ENCODE peak calls at places on chromosome X, in five cellular contexts. E is stomach, Y is heart left ventricle, I is endothelial cell of umbilical vein, M is pancreas. H is an unnamed sample.
A peak's percentile ranks its signal among the peaks of the same experiment; 100 is the strongest.

GRCh38 chrX:11755724-11756123 is 2.3 kb upstream of the MSL3 start:
- DNase-seq in M (no peak), E (no peak), Y (no peak), I (no peak), H (no peak)

GRCh38 chrX:108347800-108348199 is 90.4 kb downstream of the COL4A6 start:
- DNase-seq in M (no peak), I (peak; percentile 87), Y (no peak), E (no peak), H (no peak)

GRCh38 chrX:68498044-68498507 is 775 bp upstream of the YIPF6 start:
- DNase-seq in I (no peak), E (no peak), M (no peak), Y (no peak), H (no peak)

GRCh38 chrX:119067023-119067739 is 5.6 kb upstream of the CT47C1 start:
- DNase-seq in Y (peak; percentile 18), I (peak; percentile 64), M (peak; percentile 53), E (peak; percentile 57), H (peak; percentile 11)

GRCh38 chrX:151912221-151912620 is 468 bp upstream of the MAGEA4 start:
- DNase-seq in E (no peak), Y (no peak), I (no peak), M (no peak), H (no peak)

GRCh38 chrX:155718964-155719586 is 106.3 kb upstream of the TMLHE start:
- DNase-seq in I (no peak), Y (peak; percentile 48), E (no peak), M (no peak), H (no peak)

GRCh38 chrX:13750204-13750603 is 15.7 kb downstream of the OFD1 start:
- DNase-seq in E (no peak), Y (no peak), M (no peak), I (peak; percentile 35), H (no peak)

GRCh38 chrX:106170318-106170717 is 2.2 kb downstream of the PWWP3B start:
- DNase-seq in I (no peak), Y (no peak), E (no peak), M (no peak), H (no peak)

GRCh38 chrX:119272882-119273806 is 37.1 kb downstream of the PGRMC1 start:
- DNase-seq in M (peak; percentile 26), E (peak; percentile 28), Y (peak; percentile 11), I (peak; percentile 19), H (no peak)

GRCh38 chrX:49230500-49231232 is 2.5 kb downstream of the CACNA1F start:
- DNase-seq in I (no peak), M (peak; percentile 79), Y (peak; percentile 62), E (peak; percentile 79), H (peak; percentile 2)

GRCh38 chrX:5559386-5559785 is 669.3 kb downstream of the NLGN4X start:
- DNase-seq in E (no peak), M (no peak), Y (no peak), I (no peak), H (no peak)

GRCh38 chrX:6826856-6827255 is 291.9 kb upstream of the VCX3A start:
- DNase-seq in I (no peak), M (no peak), E (no peak), Y (no peak), H (no peak)

GRCh38 chrX:118117069-118117405 is 427 bp upstream of the KLHL13 start:
- DNase-seq in I (no peak), Y (no peak), E (no peak), M (peak; percentile 37), H (no peak)

GRCh38 chrX:6262959-6263358 is 34.3 kb upstream of the NLGN4X start:
- DNase-seq in Y (no peak), M (no peak), E (no peak), I (no peak), H (no peak)

GRCh38 chrX:30313322-30313721 is 4.1 kb upstream of the NR0B1 start:
- DNase-seq in I (no peak), E (no peak), Y (no peak), M (no peak), H (no peak)

GRCh38 chrX:6574762-6575161 is 39.8 kb upstream of the VCX3A start:
- DNase-seq in E (no peak), M (no peak), I (no peak), Y (no peak), H (no peak)

DNA sequence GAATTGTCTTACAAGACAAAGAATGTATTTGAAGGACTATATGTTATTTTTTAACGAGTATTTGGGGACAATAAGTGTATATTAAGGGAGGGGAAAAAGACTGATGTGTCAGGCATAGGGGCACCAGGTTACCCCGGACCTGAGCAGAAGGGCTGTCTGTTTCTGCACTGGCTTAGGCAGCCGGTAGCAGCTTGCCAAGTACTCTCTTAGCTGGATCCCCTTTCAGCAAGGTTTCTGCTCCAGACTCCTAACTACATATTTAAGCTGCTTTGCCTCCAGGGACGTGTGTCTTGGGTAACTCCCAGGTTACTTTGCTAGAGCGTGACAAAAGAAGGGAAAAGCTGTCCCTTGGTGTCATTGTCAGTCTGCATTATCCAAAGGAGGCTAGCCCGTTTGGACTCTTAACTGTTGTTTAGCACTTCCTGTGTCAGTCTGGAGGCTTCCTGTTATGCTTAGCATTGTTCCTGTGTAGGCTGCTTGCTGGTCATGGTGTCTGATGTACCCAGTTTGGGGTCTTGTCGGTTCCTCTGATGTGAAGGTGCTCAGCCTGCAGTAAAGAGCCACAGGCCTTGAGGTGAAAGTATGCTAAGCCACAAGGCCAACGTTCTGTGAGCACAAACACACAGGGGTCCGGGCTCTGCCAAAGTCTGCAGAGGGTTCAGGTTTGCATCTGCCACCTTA is 11.6 kb downstream of the CXCR3 start:
- DNase-seq in E (no peak), Y (no peak), M (no peak), I (peak; percentile 36), H (no peak)
- H3K36me3 ChIP-seq in E (peaks cover 86% of the 10 kb centered on the region), Y (peaks cover 77% of the 10 kb centered on the region), M (no peaks in the 10 kb centered on the region), I (no peaks in the 10 kb centered on the region), H (peaks cover 24% of the 10 kb centered on the region)

GRCh38 chrX:129529685-129530281 is 6.5 kb upstream of the SMARCA1 start:
- DNase-seq in M (no peak), I (no peak), Y (peak; percentile 4), E (no peak), H (no peak)

GRCh38 chrX:129523076-129524055 is at the start of gene SMARCA1:
- DNase-seq in M (peak; percentile 46), I (peak; percentile 42), E (peak; percentile 39), Y (peak; percentile 56), H (no peak)

GRCh38 chrX:129522184-129523059 is 868 bp downstream of the SMARCA1 start:
- DNase-seq in Y (peak; percentile 41), E (peak; percentile 63), I (peak; percentile 42), M (peak; percentile 44), H (no peak)

GRCh38 chrX:129524250-129524850 is 1.1 kb upstream of the SMARCA1 start:
- DNase-seq in I (no peak), M (no peak), Y (no peak), E (no peak), H (no peak)

DNA sequence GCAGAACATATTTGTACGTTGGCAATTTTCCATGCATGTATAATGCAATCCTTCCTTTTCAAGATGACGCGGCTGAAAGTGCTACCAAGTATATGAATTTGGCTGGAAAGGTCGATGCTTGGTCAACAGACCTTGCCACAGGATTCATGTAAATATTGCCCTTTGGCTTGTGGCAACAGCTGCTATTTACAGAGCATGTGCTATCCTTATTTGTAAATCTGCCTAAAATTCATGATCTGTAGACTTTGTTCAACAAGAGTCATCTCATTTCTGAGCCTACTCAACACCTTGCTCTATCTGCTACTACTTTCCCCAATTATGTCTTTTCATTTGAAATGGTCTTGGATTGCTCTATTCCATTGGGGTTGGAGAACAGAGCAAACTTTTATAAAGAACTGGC is 1.9 kb upstream of the SMARCA1 start:
- DNase-seq in M (no peak), E (no peak), Y (no peak), I (no peak), H (no peak)
- TF ChIP-seq CTCF in M (no peak), E (no peak), Y (no peak), I (no peak), H (no peak)

DNA sequence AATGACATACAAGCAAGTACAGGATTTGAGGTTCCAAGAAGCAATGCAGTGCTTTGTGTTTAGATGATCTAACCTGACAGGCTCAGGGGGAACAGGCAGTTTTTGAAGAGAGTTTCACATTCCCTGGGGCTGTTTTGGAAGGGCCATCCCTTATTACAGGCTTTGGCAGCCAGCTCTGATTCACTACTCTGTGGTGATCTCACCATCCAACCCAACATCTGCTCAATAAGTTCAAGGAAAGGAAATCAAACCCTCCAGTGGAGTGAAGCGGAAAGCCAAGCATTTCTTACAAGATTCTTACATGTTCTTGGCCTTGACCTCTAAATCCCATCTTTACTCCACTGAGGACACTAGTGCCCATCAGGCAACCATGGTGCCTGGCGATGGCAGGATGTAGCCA is 7.5 kb downstream of the IDS start:
- DNase-seq in E (no peak), Y (no peak), I (no peak), M (no peak), H (no peak)
- H3K36me3 ChIP-seq in E (peaks cover 91% of the 10 kb centered on the region), Y (peaks cover 85% of the 10 kb centered on the region), I (peaks cover 13% of the 10 kb centered on the region), M (no peaks in the 10 kb centered on the region), H (peaks cover 27% of the 10 kb centered on the region)

GRCh38 chrX:40539214-40540142 is 41.3 kb upstream of the ATP6AP2 start:
- DNase-seq in Y (peak; percentile 20), I (no peak), E (no peak), M (no peak), H (no peak)
- TF ChIP-seq CTCF in Y (no peak), I (no peak), E (no peak), M (no peak), H (no peak)

DNA sequence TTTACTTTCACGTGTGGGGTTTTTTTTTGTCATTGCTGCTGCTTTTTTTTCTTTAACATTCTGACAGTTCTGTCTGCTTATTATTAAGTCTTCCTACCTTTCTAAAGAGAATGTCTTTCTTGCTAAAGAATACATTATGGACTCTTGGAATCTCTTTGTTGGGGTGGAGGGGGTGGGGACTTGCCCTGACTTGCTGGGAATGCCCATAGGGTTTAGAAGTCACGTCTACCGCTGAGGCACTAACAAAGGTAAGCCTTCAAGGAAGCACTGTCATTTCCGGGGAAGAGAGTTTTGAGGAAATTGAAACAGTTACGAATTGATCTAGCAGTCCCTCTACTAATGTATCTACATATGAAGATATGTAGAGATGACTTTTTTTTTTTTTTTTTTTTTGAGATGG is 19.4 kb downstream of the CD99 start:
- DNase-seq in Y (no peak), I (no peak), E (no peak), M (no peak), H (no peak)
- H3K36me3 ChIP-seq in Y (peaks cover 31% of the 10 kb centered on the region), I (peaks cover 3% of the 10 kb centered on the region), E (peaks cover 34% of the 10 kb centered on the region), M (no peaks in the 10 kb centered on the region), H (peaks cover 9% of the 10 kb centered on the region)